ENCODE peak calls at places on chromosomes 1 and 21, in nine cellular contexts. C is Peyer's patch; D is naive thymus-derived CD8-positive, alpha-beta T cell; A is tibial nerve; S is left colon; P is fibroblast of mammary gland; Z is tibial artery; B is CD8-positive, alpha-beta T cell; M is hepatic stellate cell. Y is an unnamed sample.

GRCh38 chr1:111520040-111520439 is 16.6 kb upstream of the ADORA3 start:
- DNase-seq in C (no peak), D (no peak), A (no peak), S (no peak), P (no peak), Z (no peak), B (no peak), M (no peak), Y (no peak)

GRCh38 chr1:246064891-246065290 is 442.2 kb downstream of the SMYD3 start:
- DNase-seq in C (no peak), D (no peak), A (no peak), S (no peak), P (no peak), Z (no peak), B (no peak), M (no peak), Y (no peak)

GRCh38 chr1:230609208-230609607 is 33.1 kb upstream of the COG2 start:
- DNase-seq in C (no peak), D (no peak), A (no peak), S (no peak), P (no peak), Z (no peak), B (no peak), M (no peak), Y (no peak)

GRCh38 chr1:72724951-72725863 is 442.9 kb upstream of the NEGR1 start:
- DNase-seq in C (no peak), D (no peak), A (no peak), S (peak), P (no peak), Z (peak), B (no peak), M (no peak), Y (no peak)

GRCh38 chr1:150549496-150550221 is 451 bp downstream of the ADAMTSL4 start:
- DNase-seq in C (no peak), D (no peak), A (no peak), S (no peak), P (peak), Z (peak), B (no peak), M (no peak), Y (no peak)

GRCh38 chr1:154967331-154967950 is 3.1 kb downstream of the SHC1 start:
- DNase-seq in C (no peak), D (no peak), A (no peak), S (no peak), P (no peak), Z (no peak), B (no peak), M (no peak), Y (no peak)

GRCh38 chr1:152141971-152142584 is 16.9 kb downstream of the RPTN start:
- DNase-seq in C (peak), D (no peak), A (peak), S (peak), P (peak), Z (no peak), B (no peak), M (peak), Y (peak)

GRCh38 chr1:220544901-220545303 is 17.0 kb downstream of the MARK1 start:
- DNase-seq in C (no peak), D (no peak), A (no peak), S (no peak), P (no peak), Z (no peak), B (no peak), M (no peak), Y (peak)

GRCh38 chr1:220962031-220962751 is 82.9 kb downstream of the HLX start:
- DNase-seq in C (no peak), D (no peak), A (no peak), S (no peak), P (peak), Z (no peak), B (no peak), M (peak), Y (no peak)

GRCh38 chr21:46124083-46124925 is 26.4 kb downstream of the COL6A2 start:
- DNase-seq in C (no peak), D (no peak), A (peak), S (peak), P (peak), Z (peak), B (no peak), M (no peak), Y (no peak)

Y was measured in lung.